ENCODE peak calls at places on chromosomes 12 and 14, in five cellular contexts. S, W, E, U and T are unnamed samples.

GRCh38 chr12:2339022-2339431 is 286.2 kb downstream of the CACNA1C start:
- DNase-seq in S (no peak), W (no peak), E (peak), U (no peak), T (no peak)

GRCh38 chr14:84390010-84390409 is 1139.9 kb upstream of the FLRT2 start:
- DNase-seq in S (no peak), W (no peak), E (no peak), U (no peak), T (no peak)

GRCh38 chr14:23449314-23449713 is 13.9 kb upstream of the MYH7 start:
- DNase-seq in S (no peak), W (no peak), E (no peak), U (no peak), T (no peak)

GRCh38 chr14:87952307-87953094 is 40.5 kb downstream of the GALC start:
- DNase-seq in S (no peak), W (no peak), E (no peak), U (no peak), T (no peak)

GRCh38 chr14:101823511-101824120 is 62.1 kb downstream of the PPP2R5C start:
- DNase-seq in S (no peak), W (no peak), E (no peak), U (no peak), T (no peak)

GRCh38 chr14:96902004-96902403 is 104.8 kb downstream of the VRK1 start:
- DNase-seq in S (no peak), W (no peak), E (no peak), U (no peak), T (no peak)

GRCh38 chr14:105350450-105351244 is 36.1 kb downstream of the PACS2 start:
- DNase-seq in S (no peak), W (no peak), E (no peak), U (no peak), T (no peak)

GRCh38 chr12:48863296-48863695 is 2.4 kb downstream of the RND1 start:
- DNase-seq in S (no peak), W (no peak), E (no peak), U (no peak), T (no peak)

GRCh38 chr14:80003138-80003537 is 208.2 kb downstream of the DIO2 start:
- DNase-seq in S (no peak), W (no peak), E (peak), U (no peak), T (no peak)

GRCh38 chr12:41466762-41467270 is 278.7 kb downstream of the PDZRN4 start:
- DNase-seq in S (no peak), W (peak), E (no peak), U (no peak), T (no peak)

GRCh38 chr12:6267007-6267721 is 43.3 kb upstream of the PLEKHG6 start:
- DNase-seq in S (peak), W (no peak), E (peak), U (no peak), T (no peak)

GRCh38 chr14:26984318-26985177 is 386.7 kb upstream of the NOVA1 start:
- DNase-seq in S (no peak), W (peak), E (peak), U (peak), T (no peak)

GRCh38 chr12:8609061-8609570 is 3.5 kb downstream of the AICDA start:
- DNase-seq in S (peak), W (peak), E (peak), U (no peak), T (peak)

GRCh38 chr14:68261092-68261842 is 441.7 kb downstream of the RAD51B start:
- DNase-seq in S (no peak), W (no peak), E (no peak), U (no peak), T (no peak)

GRCh38 chr12:122139266-122139665 is 34.8 kb downstream of the IL31 start:
- DNase-seq in S (no peak), W (no peak), E (no peak), U (no peak), T (no peak)

GRCh38 chr14:98082833-98083232 is 1189.2 kb downstream of the BCL11B start:
- DNase-seq in S (no peak), W (no peak), E (no peak), U (no peak), T (no peak)

GRCh38 chr12:61993734-61994345 is 266.4 kb upstream of the USP15 start:
- DNase-seq in S (peak), W (no peak), E (peak), U (no peak), T (peak)

GRCh38 chr12:89671469-89671868 is 37.2 kb downstream of the ATP2B1 start:
- DNase-seq in S (no peak), W (no peak), E (peak), U (no peak), T (no peak)

GRCh38 chr14:55450539-55450938 is 10.1 kb upstream of the TBPL2 start:
- DNase-seq in S (no peak), W (no peak), E (no peak), U (no peak), T (no peak)

GRCh38 chr12:131042848-131043245 is 89.1 kb downstream of the ADGRD1 start:
- DNase-seq in S (no peak), W (no peak), E (no peak), U (no peak), T (no peak)

GRCh38 chr12:124904306-124905098 is 9.9 kb downstream of the UBC start:
- DNase-seq in S (no peak), W (peak), E (peak), U (peak), T (no peak)

GRCh38 chr12:69027411-69027811 is 94.4 kb upstream of the CPM start:
- DNase-seq in S (no peak), W (no peak), E (peak), U (no peak), T (no peak)

GRCh38 chr12:75611041-75611440 is 99.6 kb upstream of the KRR1 start:
- DNase-seq in S (no peak), W (peak), E (no peak), U (no peak), T (no peak)

GRCh38 chr12:124713436-124714082 is 146.1 kb upstream of the NCOR2 start:
- DNase-seq in S (peak), W (no peak), E (peak), U (no peak), T (no peak)

GRCh38 chr12:1488908-1489381 is 105.4 kb downstream of the FBXL14 start:
- DNase-seq in S (no peak), W (no peak), E (peak), U (no peak), T (no peak)

GRCh38 chr12:47281667-47282171 is 202.0 kb upstream of the AMIGO2 start:
- DNase-seq in S (no peak), W (no peak), E (no peak), U (no peak), T (no peak)

GRCh38 chr12:1883513-1883912 is 34.9 kb downstream of the CACNA2D4 start:
- DNase-seq in S (no peak), W (no peak), E (no peak), U (no peak), T (no peak)

GRCh38 chr14:105034314-105035039 is 13.6 kb upstream of the CDCA4 start:
- DNase-seq in S (no peak), W (no peak), E (no peak), U (no peak), T (no peak)

GRCh38 chr14:86683525-86683924 is 1153.6 kb downstream of the FLRT2 start:
- DNase-seq in S (no peak), W (no peak), E (no peak), U (no peak), T (no peak)